ENCODE peak calls at places on chromosomes 11 and 22, in eight cellular contexts. One of them, this sample, is unnamed.

GRCh38 chr22:38826801-38827200 is 17.0 kb downstream of the NPTXR start:
- DNase-seq in osteocyte: no peak
- DNase-seq in bronchial epithelial cell: no peak
- DNase-seq in AG10803: no peak
- DNase-seq in SK-N-SH: no peak
- DNase-seq in mammary epithelial cell: no peak
- DNase-seq in HCT116: no peak
- DNase-seq in fibroblast of the aortic adventitia: no peak
- DNase-seq in this sample: no peak

GRCh38 chr11:65639623-65640482 is 2.0 kb downstream of the SIPA1 start:
- DNase-seq in osteocyte: no peak
- DNase-seq in bronchial epithelial cell: no peak
- DNase-seq in AG10803: no peak
- DNase-seq in SK-N-SH: no peak
- DNase-seq in mammary epithelial cell: no peak
- DNase-seq in HCT116: no peak
- DNase-seq in fibroblast of the aortic adventitia: no peak
- DNase-seq in this sample: no peak

GRCh38 chr11:131584694-131585592 is 214.5 kb downstream of the NTM start:
- DNase-seq in osteocyte: no peak
- DNase-seq in bronchial epithelial cell: no peak
- DNase-seq in AG10803: peak
- DNase-seq in SK-N-SH: peak
- DNase-seq in mammary epithelial cell: no peak
- DNase-seq in HCT116: no peak
- DNase-seq in fibroblast of the aortic adventitia: no peak
- DNase-seq in this sample: no peak

GRCh38 chr11:72349616-72350218 is 84.6 kb downstream of the CLPB start:
- DNase-seq in osteocyte: no peak
- DNase-seq in bronchial epithelial cell: no peak
- DNase-seq in AG10803: no peak
- DNase-seq in SK-N-SH: peak
- DNase-seq in mammary epithelial cell: no peak
- DNase-seq in HCT116: no peak
- DNase-seq in fibroblast of the aortic adventitia: peak
- DNase-seq in this sample: no peak

GRCh38 chr22:43829448-43829821 is 17.3 kb upstream of the EFCAB6 start:
- DNase-seq in osteocyte: no peak
- DNase-seq in bronchial epithelial cell: no peak
- DNase-seq in AG10803: peak
- DNase-seq in SK-N-SH: peak
- DNase-seq in mammary epithelial cell: no peak
- DNase-seq in HCT116: no peak
- DNase-seq in fibroblast of the aortic adventitia: no peak
- DNase-seq in this sample: no peak

GRCh38 chr11:3344775-3345174 is 34.2 kb downstream of the ZNF195 start:
- DNase-seq in osteocyte: no peak
- DNase-seq in bronchial epithelial cell: no peak
- DNase-seq in AG10803: no peak
- DNase-seq in SK-N-SH: no peak
- DNase-seq in mammary epithelial cell: no peak
- DNase-seq in HCT116: no peak
- DNase-seq in fibroblast of the aortic adventitia: no peak
- DNase-seq in this sample: no peak

GRCh38 chr11:66556086-66556485 is 9.4 kb downstream of the ACTN3 start:
- DNase-seq in osteocyte: no peak
- DNase-seq in bronchial epithelial cell: no peak
- DNase-seq in AG10803: no peak
- DNase-seq in SK-N-SH: no peak
- DNase-seq in mammary epithelial cell: no peak
- DNase-seq in HCT116: no peak
- DNase-seq in fibroblast of the aortic adventitia: no peak
- DNase-seq in this sample: no peak

GRCh38 chr22:37032535-37033460 is 13.3 kb downstream of the MPST start:
- DNase-seq in osteocyte: no peak
- DNase-seq in bronchial epithelial cell: peak
- DNase-seq in AG10803: peak
- DNase-seq in SK-N-SH: no peak
- DNase-seq in mammary epithelial cell: peak
- DNase-seq in HCT116: no peak
- DNase-seq in fibroblast of the aortic adventitia: peak
- DNase-seq in this sample: peak

GRCh38 chr22:46090051-46090591 is 60.2 kb upstream of the PPARA start:
- DNase-seq in osteocyte: no peak
- DNase-seq in bronchial epithelial cell: no peak
- DNase-seq in AG10803: no peak
- DNase-seq in SK-N-SH: no peak
- DNase-seq in mammary epithelial cell: peak
- DNase-seq in HCT116: no peak
- DNase-seq in fibroblast of the aortic adventitia: peak
- DNase-seq in this sample: no peak

GRCh38 chr11:72812968-72813739 is 1.1 kb upstream of the ATG16L2 start:
- DNase-seq in osteocyte: no peak
- DNase-seq in bronchial epithelial cell: peak
- DNase-seq in AG10803: peak
- DNase-seq in SK-N-SH: peak
- DNase-seq in mammary epithelial cell: peak
- DNase-seq in HCT116: peak
- DNase-seq in fibroblast of the aortic adventitia: peak
- DNase-seq in this sample: no peak

GRCh38 chr11:68461284-68461861 is 821 bp downstream of the PPP6R3 start:
- DNase-seq in osteocyte: no peak
- DNase-seq in bronchial epithelial cell: peak
- DNase-seq in AG10803: no peak
- DNase-seq in SK-N-SH: peak
- DNase-seq in mammary epithelial cell: peak
- DNase-seq in HCT116: no peak
- DNase-seq in fibroblast of the aortic adventitia: no peak
- DNase-seq in this sample: no peak

GRCh38 chr22:37206118-37206840 is 6.0 kb downstream of the SSTR3 start:
- DNase-seq in osteocyte: no peak
- DNase-seq in bronchial epithelial cell: no peak
- DNase-seq in AG10803: no peak
- DNase-seq in SK-N-SH: no peak
- DNase-seq in mammary epithelial cell: no peak
- DNase-seq in HCT116: no peak
- DNase-seq in fibroblast of the aortic adventitia: no peak
- DNase-seq in this sample: no peak

GRCh38 chr22:17910561-17911311 is 113.6 kb downstream of the MICAL3 start:
- DNase-seq in osteocyte: no peak
- DNase-seq in bronchial epithelial cell: peak
- DNase-seq in AG10803: peak
- DNase-seq in SK-N-SH: peak
- DNase-seq in mammary epithelial cell: peak
- DNase-seq in HCT116: no peak
- DNase-seq in fibroblast of the aortic adventitia: peak
- DNase-seq in this sample: no peak

GRCh38 chr11:75433443-75433842 is 440 bp upstream of the KLHL35 start:
- DNase-seq in osteocyte: no peak
- DNase-seq in bronchial epithelial cell: no peak
- DNase-seq in AG10803: no peak
- DNase-seq in SK-N-SH: no peak
- DNase-seq in mammary epithelial cell: no peak
- DNase-seq in HCT116: no peak
- DNase-seq in fibroblast of the aortic adventitia: no peak
- DNase-seq in this sample: no peak
- TF ChIP-seq CTCF in osteocyte: no peak
- TF ChIP-seq CTCF in bronchial epithelial cell: no peak
- TF ChIP-seq CTCF in AG10803: no peak
- TF ChIP-seq CTCF in SK-N-SH: no peak
- TF ChIP-seq CTCF in mammary epithelial cell: no peak
- TF ChIP-seq CTCF in HCT116: no peak
- TF ChIP-seq CTCF in fibroblast of the aortic adventitia: no peak
- TF ChIP-seq CTCF in this sample: no peak

GRCh38 chr11:77473801-77474508 is at the start of gene PAK1:
- DNase-seq in osteocyte: peak
- DNase-seq in bronchial epithelial cell: peak
- DNase-seq in AG10803: peak
- DNase-seq in SK-N-SH: peak
- DNase-seq in mammary epithelial cell: peak
- DNase-seq in HCT116: peak
- DNase-seq in fibroblast of the aortic adventitia: peak
- DNase-seq in this sample: peak

GRCh38 chr11:77470971-77471370 is 2.9 kb downstream of the PAK1 start:
- DNase-seq in osteocyte: no peak
- DNase-seq in bronchial epithelial cell: no peak
- DNase-seq in AG10803: no peak
- DNase-seq in SK-N-SH: no peak
- DNase-seq in mammary epithelial cell: no peak
- DNase-seq in HCT116: no peak
- DNase-seq in fibroblast of the aortic adventitia: no peak
- DNase-seq in this sample: no peak

GRCh38 chr11:77473001-77473800 is 693 bp downstream of the PAK1 start:
- DNase-seq in osteocyte: no peak
- DNase-seq in bronchial epithelial cell: no peak
- DNase-seq in AG10803: no peak
- DNase-seq in SK-N-SH: peak
- DNase-seq in mammary epithelial cell: peak
- DNase-seq in HCT116: no peak
- DNase-seq in fibroblast of the aortic adventitia: no peak
- DNase-seq in this sample: peak

GRCh38 chr11:77470504-77470903 is 3.4 kb downstream of the PAK1 start:
- DNase-seq in osteocyte: no peak
- DNase-seq in bronchial epithelial cell: no peak
- DNase-seq in AG10803: no peak
- DNase-seq in SK-N-SH: no peak
- DNase-seq in mammary epithelial cell: no peak
- DNase-seq in HCT116: no peak
- DNase-seq in fibroblast of the aortic adventitia: no peak
- DNase-seq in this sample: no peak

DNA sequence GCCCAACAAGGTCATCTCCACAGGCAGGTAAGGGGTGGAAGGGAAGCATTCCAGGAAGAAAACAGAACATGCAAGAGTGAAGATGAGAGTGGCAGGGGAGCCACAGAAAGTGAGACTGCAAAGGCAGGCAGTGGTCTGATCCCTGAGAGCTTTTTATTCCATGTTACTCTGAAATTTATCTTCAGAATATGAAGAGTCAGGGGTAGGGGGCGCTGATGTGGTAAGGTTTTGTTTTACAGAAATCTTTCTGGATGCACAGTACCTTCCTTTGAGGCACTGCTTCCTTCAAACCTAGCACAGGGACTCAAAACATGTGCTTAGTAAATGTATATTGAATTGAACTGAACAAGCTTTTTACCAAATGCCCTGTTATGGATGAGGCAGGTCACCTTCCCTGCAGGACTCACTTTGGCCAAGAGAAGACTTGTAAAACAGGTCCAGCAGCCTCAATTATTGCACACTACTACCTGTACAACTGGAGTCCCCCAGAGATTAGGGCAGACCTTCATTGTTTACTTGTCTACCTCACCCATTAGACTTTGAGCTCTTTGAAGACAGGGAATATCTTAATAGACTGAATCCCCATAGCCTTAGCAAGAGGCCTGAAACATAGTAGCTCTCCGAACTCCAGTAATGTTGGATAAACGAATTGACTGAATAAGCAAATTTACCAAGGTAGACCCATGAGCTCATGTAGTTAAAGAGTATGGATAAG is 2.2 kb downstream of the PAK1 start:
- DNase-seq in osteocyte: no peak
- DNase-seq in bronchial epithelial cell: peak
- DNase-seq in AG10803: no peak
- DNase-seq in SK-N-SH: peak
- DNase-seq in mammary epithelial cell: peak
- DNase-seq in HCT116: no peak
- DNase-seq in fibroblast of the aortic adventitia: no peak
- DNase-seq in this sample: peak
- TF ChIP-seq CTCF in osteocyte: peak
- TF ChIP-seq CTCF in bronchial epithelial cell: peak
- TF ChIP-seq CTCF in AG10803: peak
- TF ChIP-seq CTCF in SK-N-SH: peak
- TF ChIP-seq CTCF in mammary epithelial cell: peak
- TF ChIP-seq CTCF in HCT116: peak
- TF ChIP-seq CTCF in fibroblast of the aortic adventitia: no peak
- TF ChIP-seq CTCF in this sample: peak

GRCh38 chr11:117413616-117414015 is 86.0 kb downstream of the CEP164 start:
- DNase-seq in osteocyte: no peak
- DNase-seq in bronchial epithelial cell: no peak
- DNase-seq in AG10803: no peak
- DNase-seq in SK-N-SH: no peak
- DNase-seq in mammary epithelial cell: no peak
- DNase-seq in HCT116: no peak
- DNase-seq in fibroblast of the aortic adventitia: no peak
- DNase-seq in this sample: no peak

GRCh38 chr11:117417856-117418255 is 90.2 kb downstream of the CEP164 start:
- DNase-seq in osteocyte: no peak
- DNase-seq in bronchial epithelial cell: no peak
- DNase-seq in AG10803: no peak
- DNase-seq in SK-N-SH: no peak
- DNase-seq in mammary epithelial cell: no peak
- DNase-seq in HCT116: no peak
- DNase-seq in fibroblast of the aortic adventitia: no peak
- DNase-seq in this sample: no peak

GRCh38 chr11:117414724-117415123 is 87.1 kb downstream of the CEP164 start:
- DNase-seq in osteocyte: no peak
- DNase-seq in bronchial epithelial cell: no peak
- DNase-seq in AG10803: no peak
- DNase-seq in SK-N-SH: no peak
- DNase-seq in mammary epithelial cell: no peak
- DNase-seq in HCT116: no peak
- DNase-seq in fibroblast of the aortic adventitia: no peak
- DNase-seq in this sample: no peak

GRCh38 chr11:117417342-117417741 is 89.7 kb downstream of the CEP164 start:
- DNase-seq in osteocyte: no peak
- DNase-seq in bronchial epithelial cell: no peak
- DNase-seq in AG10803: no peak
- DNase-seq in SK-N-SH: no peak
- DNase-seq in mammary epithelial cell: no peak
- DNase-seq in HCT116: no peak
- DNase-seq in fibroblast of the aortic adventitia: no peak
- DNase-seq in this sample: no peak

DNA sequence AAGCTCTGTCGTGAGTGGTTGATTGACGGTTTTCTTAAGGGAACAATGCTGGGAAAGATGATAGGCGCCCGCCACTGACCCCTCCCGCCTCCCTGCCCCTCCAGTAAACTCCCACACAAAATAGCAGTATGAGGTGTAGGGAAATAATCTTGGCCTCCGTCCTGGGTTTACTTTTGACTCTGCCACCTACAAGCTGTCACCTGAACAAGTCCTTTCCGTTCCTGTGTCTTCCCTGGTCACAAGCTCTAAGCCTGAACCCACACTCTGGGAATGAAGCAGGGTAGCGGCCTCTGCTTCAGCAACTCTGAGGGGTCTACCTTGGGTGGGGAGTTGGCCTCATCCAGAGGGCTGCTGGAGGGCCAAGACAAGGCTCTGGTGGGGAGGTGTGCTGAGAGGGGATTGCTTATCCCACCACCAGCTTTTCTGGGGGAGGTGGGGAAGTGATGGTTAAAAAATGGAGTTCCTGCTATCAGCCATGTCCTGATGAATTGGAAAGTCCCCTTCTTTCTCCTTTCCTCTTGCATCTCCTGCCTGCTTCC is 87.8 kb downstream of the CEP164 start:
- DNase-seq in osteocyte: no peak
- DNase-seq in bronchial epithelial cell: no peak
- DNase-seq in AG10803: no peak
- DNase-seq in SK-N-SH: no peak
- DNase-seq in mammary epithelial cell: no peak
- DNase-seq in HCT116: no peak
- DNase-seq in fibroblast of the aortic adventitia: no peak
- DNase-seq in this sample: no peak
- TF ChIP-seq CTCF in osteocyte: no peak
- TF ChIP-seq CTCF in bronchial epithelial cell: no peak
- TF ChIP-seq CTCF in AG10803: no peak
- TF ChIP-seq CTCF in SK-N-SH: no peak
- TF ChIP-seq CTCF in mammary epithelial cell: no peak
- TF ChIP-seq CTCF in HCT116: no peak
- TF ChIP-seq CTCF in fibroblast of the aortic adventitia: no peak
- TF ChIP-seq CTCF in this sample: no peak

GRCh38 chr11:97140885-97141494 is 751.2 kb downstream of the JRKL start:
- DNase-seq in osteocyte: no peak
- DNase-seq in bronchial epithelial cell: peak
- DNase-seq in AG10803: no peak
- DNase-seq in SK-N-SH: peak
- DNase-seq in mammary epithelial cell: peak
- DNase-seq in HCT116: no peak
- DNase-seq in fibroblast of the aortic adventitia: no peak
- DNase-seq in this sample: no peak
- TF ChIP-seq CTCF in osteocyte: peak
- TF ChIP-seq CTCF in bronchial epithelial cell: peak
- TF ChIP-seq CTCF in AG10803: no peak
- TF ChIP-seq CTCF in SK-N-SH: peak
- TF ChIP-seq CTCF in mammary epithelial cell: peak
- TF ChIP-seq CTCF in HCT116: peak
- TF ChIP-seq CTCF in fibroblast of the aortic adventitia: no peak
- TF ChIP-seq CTCF in this sample: peak

This sample was measured in progenitor cell of endocrine pancreas.